ENCODE peak calls at places on chromosomes 16 and 17, in four cellular contexts. Z is HepG2, H is A549, E is GM12878. W is an unnamed sample.

GRCh38 chr17:45382226-45382625 is 50.4 kb downstream of the ARHGAP27 start:
- DNase-seq in Z (no peak), H (no peak), E (no peak), W (no peak)

GRCh38 chr16:1920727-1921155 is 2.5 kb upstream of the HS3ST6 start:
- DNase-seq in Z (no peak), H (no peak), E (no peak), W (peak)

GRCh38 chr16:84207266-84207665 is 16.3 kb downstream of the ADAD2 start:
- DNase-seq in Z (no peak), H (no peak), E (no peak), W (no peak)

GRCh38 chr17:72030067-72030899 is 90.5 kb upstream of the SOX9 start:
- DNase-seq in Z (peak), H (peak), E (peak), W (no peak)

GRCh38 chr17:83191388-83192160 is 112.2 kb downstream of the METRNL start:
- DNase-seq in Z (no peak), H (no peak), E (no peak), W (no peak)

GRCh38 chr17:652310-652709 is 62.3 kb downstream of the VPS53 start:
- DNase-seq in Z (no peak), H (no peak), E (no peak), W (no peak)

GRCh38 chr17:5584971-5585794 is 874 bp upstream of the NLRP1 start:
- DNase-seq in Z (no peak), H (no peak), E (no peak), W (no peak)

GRCh38 chr16:68992521-68992920 is 112.9 kb upstream of the HAS3 start:
- DNase-seq in Z (peak), H (peak), E (no peak), W (no peak)

GRCh38 chr16:81797443-81797842 is 18.4 kb downstream of the PLCG2 start:
- DNase-seq in Z (no peak), H (no peak), E (peak), W (no peak)

GRCh38 chr17:17849147-17849820 is 12.5 kb upstream of the SREBF1 start:
- DNase-seq in Z (peak), H (no peak), E (peak), W (no peak)

GRCh38 chr17:9291912-9292562 is 270.7 kb downstream of the NTN1 start:
- DNase-seq in Z (peak), H (peak), E (no peak), W (peak)

GRCh38 chr16:66604376-66605176 is at the start of gene CMTM3:
- DNase-seq in Z (peak), H (peak), E (no peak), W (peak)

GRCh38 chr17:80430446-80431245 is 15.7 kb downstream of the ENDOV start:
- DNase-seq in Z (no peak), H (no peak), E (no peak), W (no peak)

GRCh38 chr17:42389135-42389417 is 834 bp upstream of the STAT3 start:
- DNase-seq in Z (no peak), H (no peak), E (no peak), W (no peak)

GRCh38 chr17:79084291-79085153 is 9.9 kb downstream of the ENGASE start:
- DNase-seq in Z (no peak), H (no peak), E (no peak), W (peak)

GRCh38 chr17:69066482-69066881 is 5.8 kb upstream of the ABCA9 start:
- DNase-seq in Z (no peak), H (no peak), E (no peak), W (no peak)

GRCh38 chr17:66985338-66985737 is 20.8 kb downstream of the CACNG4 start:
- DNase-seq in Z (no peak), H (no peak), E (peak), W (no peak)

GRCh38 chr17:28133562-28133970 is 91.1 kb downstream of the NLK start:
- DNase-seq in Z (no peak), H (no peak), E (no peak), W (no peak)

GRCh38 chr17:55390364-55390977 is 31.2 kb downstream of the MMD start:
- DNase-seq in Z (no peak), H (no peak), E (no peak), W (no peak)

GRCh38 chr17:75662511-75662910 is 4.4 kb downstream of the RECQL5 start:
- DNase-seq in Z (no peak), H (no peak), E (no peak), W (no peak)

GRCh38 chr17:29565643-29566472 is 979 bp downstream of the ABHD15 start:
- DNase-seq in Z (peak), H (peak), E (no peak), W (peak)

GRCh38 chr17:29566473-29567361 is at the start of gene ABHD15:
- DNase-seq in Z (peak), H (peak), E (no peak), W (peak)

GRCh38 chr17:29569245-29569950 is 897 bp downstream of the TP53I13 start:
- DNase-seq in Z (no peak), H (no peak), E (no peak), W (peak)

GRCh38 chr17:29568331-29569244 is at the start of gene TP53I13:
- DNase-seq in Z (peak), H (peak), E (no peak), W (peak)

GRCh38 chr17:29567362-29568330 is 809 bp upstream of the ABHD15 start:
- DNase-seq in Z (peak), H (peak), E (no peak), W (peak)
- TF ChIP-seq PBX3 in Z (no peak), H (no peak), E (no peak), W (no peak)

GRCh38 chr16:4261557-4262172 is 11.2 kb downstream of the TFAP4 start:
- DNase-seq in Z (peak), H (peak), E (no peak), W (peak)
- TF ChIP-seq PBX3 in Z (no peak), H (no peak), E (no peak), W (no peak)

GRCh38 chr17:58005728-58006562 is 1.1 kb downstream of the SRSF1 start:
- DNase-seq in Z (no peak), H (no peak), E (no peak), W (no peak)

GRCh38 chr17:58006924-58007780 is at the start of gene SRSF1:
- DNase-seq in Z (peak), H (peak), E (peak), W (peak)

GRCh38 chr17:58005031-58005727 is 1.9 kb downstream of the SRSF1 start:
- DNase-seq in Z (no peak), H (no peak), E (no peak), W (no peak)

GRCh38 chr17:58007781-58008706 is 998 bp upstream of the SRSF1 start:
- DNase-seq in Z (no peak), H (no peak), E (no peak), W (peak)

DNA sequence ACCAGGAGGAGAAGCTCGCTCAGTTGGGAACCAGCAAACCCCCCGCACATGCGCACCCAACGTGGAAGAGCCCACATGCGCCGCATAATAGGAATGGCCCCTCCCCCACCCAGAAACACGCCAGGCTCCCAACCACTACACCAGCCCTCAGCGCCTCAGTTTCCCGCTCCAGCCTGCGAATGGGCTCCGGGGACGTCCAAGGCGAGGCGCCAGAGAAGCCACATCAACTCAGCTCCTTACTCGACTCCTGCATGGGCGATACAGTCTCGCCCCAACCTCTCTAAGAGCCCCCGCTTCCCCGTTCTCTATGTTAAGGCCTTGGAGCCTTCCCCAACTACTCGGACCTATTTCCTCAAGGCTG is 503 bp downstream of the SRSF1 start:
- DNase-seq in Z (peak), H (peak), E (no peak), W (peak)
- TF ChIP-seq PBX3 in Z (peak), H (peak), E (no peak), W (no peak)

GRCh38 chr16:54935411-54936085 is 4.9 kb downstream of the IRX5 start:
- DNase-seq in Z (no peak), H (no peak), E (no peak), W (no peak)
- TF ChIP-seq PBX3 in Z (no peak), H (no peak), E (no peak), W (no peak)

DNA sequence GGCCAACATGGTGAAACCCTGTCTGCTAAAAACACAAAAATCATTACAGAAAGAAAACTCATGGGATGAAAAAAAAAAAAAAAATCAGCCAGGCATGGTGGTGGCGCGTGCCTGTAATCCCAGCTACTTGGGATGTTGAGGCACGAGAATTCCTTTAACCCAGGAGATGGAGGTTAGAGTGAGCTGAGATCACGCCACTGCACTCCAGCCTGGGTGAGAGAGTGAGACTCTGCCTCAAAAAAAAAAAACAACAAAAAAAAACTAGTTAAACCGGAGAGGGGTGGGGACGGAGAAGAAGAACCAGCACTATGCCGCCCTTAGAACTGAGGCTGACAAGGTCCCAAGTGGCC is 7.4 kb upstream of the NOTUM start:
- DNase-seq in Z (no peak), H (no peak), E (no peak), W (no peak)
- TF ChIP-seq PBX3 in Z (no peak), H (no peak), E (no peak), W (no peak)

W was measured in SK-N-SH.